ENCODE peak calls at places on chromosomes 12 and 14, in six cellular contexts. One of them, this sample, is unnamed.

GRCh38 chr14:62866376-62866775 is 178.9 kb downstream of the KCNH5 start:
- DNase-seq in hippocampal formation: no peak
- DNase-seq in stimulated activated CD4-positive, alpha-beta T cell treated with anti-CD3 and anti-CD28 coated beads, Interleukin-12 subunit alpha, Interleukin-12 subunit beta, amount 100 ng/mL, for 48 hours: no peak
- DNase-seq in activated CD4-positive, alpha-beta T cell treated with anti-CD3 and anti-CD28 coated beads for 1 hour: no peak
- DNase-seq in A172: no peak
- DNase-seq in HEK293T: no peak
- DNase-seq in this sample: no peak

GRCh38 chr12:57771271-57771872 is 533 bp downstream of the METTL1 start:
- DNase-seq in HEK293T: peak
- DNase-seq in activated CD4-positive, alpha-beta T cell treated with anti-CD3 and anti-CD28 coated beads for 1 hour: peak
- DNase-seq in A172: peak
- DNase-seq in hippocampal formation: peak
- DNase-seq in stimulated activated CD4-positive, alpha-beta T cell treated with anti-CD3 and anti-CD28 coated beads, Interleukin-12 subunit alpha, Interleukin-12 subunit beta, amount 100 ng/mL, for 48 hours: peak
- DNase-seq in this sample: peak

GRCh38 chr14:51653096-51653814 is 1.5 kb downstream of the FRMD6 start:
- DNase-seq in A172: peak
- DNase-seq in hippocampal formation: peak
- DNase-seq in HEK293T: peak
- DNase-seq in activated CD4-positive, alpha-beta T cell treated with anti-CD3 and anti-CD28 coated beads for 1 hour: no peak
- DNase-seq in stimulated activated CD4-positive, alpha-beta T cell treated with anti-CD3 and anti-CD28 coated beads, Interleukin-12 subunit alpha, Interleukin-12 subunit beta, amount 100 ng/mL, for 48 hours: no peak
- DNase-seq in this sample: no peak

GRCh38 chr12:70754330-70754741 is 117.1 kb upstream of the PTPRB start:
- DNase-seq in activated CD4-positive, alpha-beta T cell treated with anti-CD3 and anti-CD28 coated beads for 1 hour: no peak
- DNase-seq in stimulated activated CD4-positive, alpha-beta T cell treated with anti-CD3 and anti-CD28 coated beads, Interleukin-12 subunit alpha, Interleukin-12 subunit beta, amount 100 ng/mL, for 48 hours: no peak
- DNase-seq in HEK293T: no peak
- DNase-seq in A172: no peak
- DNase-seq in hippocampal formation: no peak
- DNase-seq in this sample: no peak

GRCh38 chr12:93825501-93825888 is 148.3 kb downstream of the CRADD start:
- DNase-seq in activated CD4-positive, alpha-beta T cell treated with anti-CD3 and anti-CD28 coated beads for 1 hour: no peak
- DNase-seq in stimulated activated CD4-positive, alpha-beta T cell treated with anti-CD3 and anti-CD28 coated beads, Interleukin-12 subunit alpha, Interleukin-12 subunit beta, amount 100 ng/mL, for 48 hours: no peak
- DNase-seq in HEK293T: no peak
- DNase-seq in hippocampal formation: no peak
- DNase-seq in A172: no peak
- DNase-seq in this sample: no peak

GRCh38 chr12:124904306-124905098 is 9.9 kb downstream of the UBC start:
- DNase-seq in activated CD4-positive, alpha-beta T cell treated with anti-CD3 and anti-CD28 coated beads for 1 hour: no peak
- DNase-seq in hippocampal formation: peak
- DNase-seq in A172: peak
- DNase-seq in stimulated activated CD4-positive, alpha-beta T cell treated with anti-CD3 and anti-CD28 coated beads, Interleukin-12 subunit alpha, Interleukin-12 subunit beta, amount 100 ng/mL, for 48 hours: no peak
- DNase-seq in HEK293T: no peak
- DNase-seq in this sample: no peak

GRCh38 chr12:131388164-131388795 is 322.6 kb upstream of the SFSWAP start:
- DNase-seq in stimulated activated CD4-positive, alpha-beta T cell treated with anti-CD3 and anti-CD28 coated beads, Interleukin-12 subunit alpha, Interleukin-12 subunit beta, amount 100 ng/mL, for 48 hours: no peak
- DNase-seq in hippocampal formation: peak
- DNase-seq in A172: no peak
- DNase-seq in activated CD4-positive, alpha-beta T cell treated with anti-CD3 and anti-CD28 coated beads for 1 hour: no peak
- DNase-seq in HEK293T: no peak
- DNase-seq in this sample: no peak

GRCh38 chr14:34750670-34751069 is 36.3 kb upstream of the CFL2 start:
- DNase-seq in activated CD4-positive, alpha-beta T cell treated with anti-CD3 and anti-CD28 coated beads for 1 hour: no peak
- DNase-seq in hippocampal formation: no peak
- DNase-seq in A172: peak
- DNase-seq in HEK293T: no peak
- DNase-seq in stimulated activated CD4-positive, alpha-beta T cell treated with anti-CD3 and anti-CD28 coated beads, Interleukin-12 subunit alpha, Interleukin-12 subunit beta, amount 100 ng/mL, for 48 hours: no peak
- DNase-seq in this sample: no peak

GRCh38 chr14:52400846-52401245 is 86.7 kb downstream of the PTGER2 start:
- DNase-seq in HEK293T: no peak
- DNase-seq in activated CD4-positive, alpha-beta T cell treated with anti-CD3 and anti-CD28 coated beads for 1 hour: no peak
- DNase-seq in stimulated activated CD4-positive, alpha-beta T cell treated with anti-CD3 and anti-CD28 coated beads, Interleukin-12 subunit alpha, Interleukin-12 subunit beta, amount 100 ng/mL, for 48 hours: no peak
- DNase-seq in A172: no peak
- DNase-seq in hippocampal formation: no peak
- DNase-seq in this sample: no peak

GRCh38 chr12:25276199-25276937 is 25.6 kb upstream of the KRAS start:
- DNase-seq in A172: peak
- DNase-seq in stimulated activated CD4-positive, alpha-beta T cell treated with anti-CD3 and anti-CD28 coated beads, Interleukin-12 subunit alpha, Interleukin-12 subunit beta, amount 100 ng/mL, for 48 hours: peak
- DNase-seq in hippocampal formation: no peak
- DNase-seq in HEK293T: peak
- DNase-seq in activated CD4-positive, alpha-beta T cell treated with anti-CD3 and anti-CD28 coated beads for 1 hour: peak
- DNase-seq in this sample: no peak

GRCh38 chr12:34363050-34363673 is 340.9 kb downstream of the ALG10 start:
- DNase-seq in activated CD4-positive, alpha-beta T cell treated with anti-CD3 and anti-CD28 coated beads for 1 hour: no peak
- DNase-seq in HEK293T: no peak
- DNase-seq in A172: no peak
- DNase-seq in hippocampal formation: no peak
- DNase-seq in stimulated activated CD4-positive, alpha-beta T cell treated with anti-CD3 and anti-CD28 coated beads, Interleukin-12 subunit alpha, Interleukin-12 subunit beta, amount 100 ng/mL, for 48 hours: no peak
- DNase-seq in this sample: no peak

GRCh38 chr14:29458547-29458946 is 469.1 kb downstream of the PRKD1 start:
- DNase-seq in HEK293T: no peak
- DNase-seq in A172: no peak
- DNase-seq in activated CD4-positive, alpha-beta T cell treated with anti-CD3 and anti-CD28 coated beads for 1 hour: no peak
- DNase-seq in stimulated activated CD4-positive, alpha-beta T cell treated with anti-CD3 and anti-CD28 coated beads, Interleukin-12 subunit alpha, Interleukin-12 subunit beta, amount 100 ng/mL, for 48 hours: no peak
- DNase-seq in hippocampal formation: no peak
- DNase-seq in this sample: no peak

GRCh38 chr12:56979628-56980027 is 22.2 kb upstream of the RDH16 start:
- DNase-seq in stimulated activated CD4-positive, alpha-beta T cell treated with anti-CD3 and anti-CD28 coated beads, Interleukin-12 subunit alpha, Interleukin-12 subunit beta, amount 100 ng/mL, for 48 hours: no peak
- DNase-seq in activated CD4-positive, alpha-beta T cell treated with anti-CD3 and anti-CD28 coated beads for 1 hour: no peak
- DNase-seq in A172: no peak
- DNase-seq in hippocampal formation: no peak
- DNase-seq in HEK293T: no peak
- DNase-seq in this sample: no peak

GRCh38 chr14:70448633-70449032 is 3.3 kb upstream of the ADAM21 start:
- DNase-seq in A172: no peak
- DNase-seq in activated CD4-positive, alpha-beta T cell treated with anti-CD3 and anti-CD28 coated beads for 1 hour: no peak
- DNase-seq in hippocampal formation: no peak
- DNase-seq in stimulated activated CD4-positive, alpha-beta T cell treated with anti-CD3 and anti-CD28 coated beads, Interleukin-12 subunit alpha, Interleukin-12 subunit beta, amount 100 ng/mL, for 48 hours: no peak
- DNase-seq in HEK293T: no peak
- DNase-seq in this sample: no peak

This sample was measured in T-helper 17 cell.